ENCODE peak calls at places on chromosome 2, in five cellular contexts. H, S, W, J and K are unnamed samples.

GRCh38 chr2:170714156-170715061 is 728 bp upstream of the SP5 start:
- DNase-seq in H (peak; percentile 51), S (peak; percentile 28), W (peak; percentile 67), J (peak; percentile 17), K (no peak)

GRCh38 chr2:159050426-159050825 is 82.0 kb downstream of the TANC1 start:
- DNase-seq in H (no peak), S (no peak), W (no peak), J (no peak), K (no peak)

GRCh38 chr2:122395687-122396086 is 640.2 kb downstream of the TSN start:
- DNase-seq in H (no peak), S (no peak), W (no peak), J (no peak), K (no peak)

GRCh38 chr2:121408641-121409040 is 122.0 kb upstream of the RNU4ATAC start:
- DNase-seq in H (no peak), S (no peak), W (no peak), J (no peak), K (no peak)

GRCh38 chr2:164903214-164903613 is 52.1 kb downstream of the SLC38A11 start:
- DNase-seq in H (no peak), S (no peak), W (no peak), J (no peak), K (no peak)

GRCh38 chr2:200399636-200400035 is 93.1 kb downstream of the SPATS2L start:
- DNase-seq in H (no peak), S (no peak), W (no peak), J (no peak), K (no peak)

GRCh38 chr2:167212054-167212648 is 323.9 kb downstream of the XIRP2 start:
- DNase-seq in H (peak; percentile 57), S (no peak), W (no peak), J (peak; percentile 29), K (no peak)

GRCh38 chr2:194301946-194302345 is 1355.1 kb upstream of the SLC39A10 start:
- DNase-seq in H (no peak), S (no peak), W (no peak), J (no peak), K (no peak)

GRCh38 chr2:62200291-62200841 is 4.5 kb downstream of the B3GNT2 start:
- DNase-seq in H (no peak), S (no peak), W (no peak), J (peak; percentile 28), K (no peak)

GRCh38 chr2:128801581-128801980 is 482.9 kb upstream of the HS6ST1 start:
- DNase-seq in H (no peak), S (no peak), W (no peak), J (no peak), K (no peak)

GRCh38 chr2:205556841-205557539 is 125.3 kb upstream of the NRP2 start:
- DNase-seq in H (no peak), S (no peak), W (peak; percentile 18), J (no peak), K (peak; percentile 16)

GRCh38 chr2:191298306-191298705 is 53.1 kb downstream of the MYO1B start:
- DNase-seq in H (no peak), S (no peak), W (no peak), J (no peak), K (no peak)

GRCh38 chr2:138010890-138011289 is 46.6 kb downstream of the HNMT start:
- DNase-seq in H (no peak), S (no peak), W (no peak), J (no peak), K (no peak)

GRCh38 chr2:16678964-16679363 is 13.3 kb upstream of the CYRIA start:
- DNase-seq in H (no peak), S (no peak), W (no peak), J (no peak), K (no peak)

GRCh38 chr2:210795506-210795905 is 239.1 kb downstream of the CPS1 start:
- DNase-seq in H (no peak), S (no peak), W (no peak), J (no peak), K (no peak)

GRCh38 chr2:241035142-241035817 is 36.9 kb downstream of the SNED1 start:
- DNase-seq in H (no peak), S (no peak), W (peak; percentile 41), J (peak; percentile 58), K (peak; percentile 20)

GRCh38 chr2:148162860-148163259 is 142.0 kb downstream of the MBD5 start:
- DNase-seq in H (no peak), S (no peak), W (no peak), J (no peak), K (no peak)

GRCh38 chr2:207483477-207483876 is 46.3 kb upstream of the CREB1 start:
- DNase-seq in H (no peak), S (no peak), W (no peak), J (no peak), K (no peak)

GRCh38 chr2:86298411-86299390 is 38.7 kb downstream of the REEP1 start:
- DNase-seq in H (no peak), S (no peak), W (no peak), J (no peak), K (peak; percentile 9)

GRCh38 chr2:30808695-30809094 is 1.4 kb upstream of the CAPN13 start:
- DNase-seq in H (no peak), S (no peak), W (no peak), J (no peak), K (no peak)

GRCh38 chr2:237603718-237604362 is 13.3 kb upstream of the RAB17 start:
- DNase-seq in H (peak; percentile 57), S (no peak), W (peak; percentile 57), J (peak; percentile 78), K (no peak)

GRCh38 chr2:44392338-44392943 is 30.7 kb downstream of the CAMKMT start:
- DNase-seq in H (peak; percentile 41), S (peak; percentile 22), W (peak; percentile 60), J (peak; percentile 31), K (no peak)

GRCh38 chr2:2591542-2591940 is 260.5 kb upstream of the MYT1L start:
- DNase-seq in H (no peak), S (no peak), W (no peak), J (no peak), K (no peak)

GRCh38 chr2:29165362-29166236 is 50.4 kb downstream of the CLIP4 start:
- DNase-seq in H (no peak), S (no peak), W (no peak), J (no peak), K (no peak)

GRCh38 chr2:26465266-26465925 is 12.5 kb downstream of the OTOF start:
- DNase-seq in H (no peak), S (no peak), W (peak; percentile 24), J (no peak), K (no peak)

GRCh38 chr2:84319566-84319965 is 139.5 kb downstream of the SUCLG1 start:
- DNase-seq in H (no peak), S (no peak), W (no peak), J (no peak), K (no peak)

GRCh38 chr2:236627846-236628245 is 58.2 kb downstream of the ACKR3 start:
- DNase-seq in H (no peak), S (no peak), W (peak; percentile 14), J (no peak), K (no peak)

GRCh38 chr2:218435003-218435982 is 16.4 kb downstream of the VIL1 start:
- DNase-seq in H (no peak), S (no peak), W (no peak), J (no peak), K (no peak)

GRCh38 chr2:218434456-218434855 is 15.5 kb downstream of the VIL1 start:
- DNase-seq in H (no peak), S (no peak), W (no peak), J (no peak), K (no peak)

GRCh38 chr2:218438601-218439000 is 19.7 kb downstream of the VIL1 start:
- DNase-seq in H (no peak), S (no peak), W (peak; percentile 80), J (no peak), K (no peak)

GRCh38 chr2:218436992-218437391 is 18.1 kb downstream of the VIL1 start:
- DNase-seq in H (no peak), S (no peak), W (no peak), J (no peak), K (no peak)

DNA sequence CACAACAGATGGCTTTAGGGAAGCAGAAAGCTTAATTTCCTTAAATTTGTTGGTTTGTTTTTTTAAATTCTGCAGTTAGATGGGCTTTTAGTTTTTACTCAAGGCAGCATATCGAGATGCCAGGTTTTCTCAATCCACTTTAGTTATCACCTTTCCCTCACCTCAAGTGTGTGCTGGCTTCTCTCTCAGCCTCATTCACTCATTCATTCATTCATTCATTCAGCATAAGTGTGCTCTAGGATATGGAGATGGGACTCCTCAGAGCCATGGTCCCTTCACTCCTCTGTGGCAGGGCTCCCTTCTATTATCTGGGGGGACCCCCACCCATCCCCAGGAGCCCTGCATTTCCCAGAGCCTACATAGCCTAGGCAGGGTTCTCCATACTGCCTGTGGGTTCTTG is 19.0 kb downstream of the VIL1 start:
- DNase-seq in H (no peak), S (no peak), W (no peak), J (no peak), K (no peak)
- H3K27ac ChIP-seq in H (no peak overlapping the region), S (no peak overlapping the region), W (no peak overlapping the region), J (no peak overlapping the region), K (no peak overlapping the region)

DNA sequence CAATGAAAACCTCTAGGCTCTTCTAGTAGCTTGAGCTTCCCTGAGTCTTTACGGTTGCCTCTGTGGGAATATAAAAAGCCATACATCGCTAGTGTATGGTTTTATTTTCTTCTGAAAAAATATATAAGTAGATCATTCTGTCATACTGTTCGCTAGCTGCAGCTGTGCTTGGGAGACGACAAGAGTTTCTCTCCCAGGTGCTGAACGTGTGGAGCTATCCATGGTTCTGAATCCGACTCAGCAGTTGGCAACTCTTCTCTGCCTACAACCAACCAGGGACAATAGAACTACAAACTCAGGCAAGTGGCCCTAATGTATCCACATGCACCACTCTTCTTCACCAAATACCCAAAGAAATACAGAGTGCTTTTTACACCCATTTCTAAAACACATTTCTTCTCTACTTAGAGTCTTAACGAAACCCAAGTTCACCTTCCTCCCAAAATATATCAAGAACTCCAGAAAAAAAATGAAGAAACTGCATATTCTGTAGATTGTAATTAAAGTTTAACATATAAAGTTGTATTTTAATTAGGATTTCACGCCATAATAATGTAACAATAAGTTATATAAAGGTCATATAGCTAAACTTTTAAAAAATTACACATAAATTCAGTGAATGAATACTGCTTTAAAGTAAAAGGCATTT is 2.2 kb upstream of the KCNH7 start:
- DNase-seq in H (peak; percentile 52), S (no peak), W (peak; percentile 57), J (peak; percentile 12), K (peak; percentile 82)
- H3K4me3 ChIP-seq in H (no peak overlapping the region), S (no peak overlapping the region), W (no peak overlapping the region), J (no peak overlapping the region), K (no peak overlapping the region)

GRCh38 chr2:5980351-5981054 is 288.3 kb downstream of the SOX11 start:
- DNase-seq in H (no peak), S (no peak), W (no peak), J (no peak), K (no peak)
- H3K27me3 ChIP-seq in H (no peaks in the 10 kb centered on the region), S (no peaks in the 10 kb centered on the region), W (no peaks in the 10 kb centered on the region), J (no peaks in the 10 kb centered on the region), K (no peaks in the 10 kb centered on the region)

DNA sequence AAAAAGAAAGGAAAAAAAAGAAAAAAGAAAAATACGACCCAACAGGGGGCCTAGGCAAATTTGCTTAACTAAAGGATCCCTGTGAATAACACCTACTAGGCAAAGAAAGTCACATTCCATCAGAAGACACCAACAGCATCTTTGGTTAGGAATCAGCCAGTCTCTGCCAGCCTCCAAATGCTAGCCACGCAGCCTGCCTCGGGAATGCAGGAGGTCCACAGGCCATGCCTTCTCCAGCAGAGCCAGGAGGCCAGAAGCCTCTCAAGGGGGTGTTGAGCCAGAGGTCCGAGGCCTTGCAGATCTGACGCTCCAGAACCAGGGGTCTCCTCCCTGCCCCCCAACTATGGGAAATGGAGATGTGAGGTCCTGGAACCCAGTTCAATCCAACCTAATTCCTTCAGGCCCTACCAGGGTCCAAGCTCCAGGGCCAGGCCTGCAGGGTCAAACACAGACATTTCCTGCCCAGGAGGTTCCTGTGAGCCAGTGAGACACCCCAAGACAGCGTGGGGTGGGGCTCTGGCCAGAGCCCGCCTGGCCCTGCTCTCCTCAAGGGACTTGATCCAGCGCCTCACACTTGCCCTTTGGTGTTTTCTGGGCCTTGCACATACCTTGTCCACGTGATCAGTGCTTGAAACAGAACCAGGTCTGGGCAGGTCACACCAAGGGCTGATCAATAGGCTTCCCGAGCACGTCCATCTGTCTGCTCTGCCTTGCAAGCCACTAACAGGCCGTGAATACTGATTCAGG is 289.6 kb upstream of the ID2 start:
- DNase-seq in H (no peak), S (no peak), W (no peak), J (no peak), K (peak; percentile 31)
- H3K27ac ChIP-seq in H (no peak overlapping the region), S (no peak overlapping the region), W (no peak overlapping the region), J (no peak overlapping the region), K (no peak overlapping the region)